ENCODE peak calls at places on chromosome 5, in four cellular contexts. O is islet precursor cell; E is NCI-H226; H is activated CD4-positive, alpha-beta T cell treated with anti-CD3 and anti-CD28 coated beads, Interleukin-2, amount 50 U/mL, for 4 hours. U is an unnamed sample.

GRCh38 chr5:33231935-33232334 is 208.8 kb upstream of the TARS1 start:
- DNase-seq in E (no peak), O (no peak), H (no peak), U (no peak)

GRCh38 chr5:141841781-141842180 is 36.4 kb downstream of the PCDH1 start:
- DNase-seq in H (no peak), E (no peak), O (no peak), U (no peak)

GRCh38 chr5:76016258-76016657 is 66.9 kb upstream of the SV2C start:
- DNase-seq in O (no peak), E (no peak), H (no peak), U (no peak)

GRCh38 chr5:133953568-133954145 is 14.8 kb downstream of the C5orf15 start:
- DNase-seq in H (no peak), O (no peak), E (no peak), U (no peak)

GRCh38 chr5:173823274-173823644 is 64.9 kb upstream of the CPEB4 start:
- DNase-seq in E (no peak), O (no peak), H (no peak), U (peak)

GRCh38 chr5:132238169-132238744 is 10.6 kb upstream of the P4HA2 start:
- DNase-seq in O (peak), E (peak), H (peak), U (peak)

GRCh38 chr5:23208959-23209431 is 298.4 kb upstream of the PRDM9 start:
- DNase-seq in E (peak), O (peak), H (no peak), U (peak)

GRCh38 chr5:179376701-179377420 is 31.6 kb upstream of the ADAMTS2 start:
- DNase-seq in E (no peak), H (no peak), O (peak), U (no peak)

GRCh38 chr5:80541392-80541791 is 28.7 kb downstream of the ANKRD34B start:
- DNase-seq in O (no peak), H (no peak), E (no peak), U (no peak)

GRCh38 chr5:59385700-59386099 is 507.8 kb downstream of the PDE4D start:
- DNase-seq in E (no peak), O (no peak), H (no peak), U (no peak)

GRCh38 chr5:132747693-132748440 is 641 bp downstream of the CCNI2 start:
- DNase-seq in H (peak), O (peak), E (no peak), U (peak)

GRCh38 chr5:119368238-119368630 is 12.4 kb downstream of the TNFAIP8 start:
- DNase-seq in E (no peak), O (no peak), H (peak), U (no peak)

GRCh38 chr5:157343842-157344790 is 78.2 kb downstream of the CYFIP2 start:
- DNase-seq in E (no peak), O (peak), H (no peak), U (no peak)

GRCh38 chr5:84362061-84362720 is 22.5 kb downstream of the EDIL3 start:
- DNase-seq in E (no peak), O (no peak), H (no peak), U (no peak)

GRCh38 chr5:176736271-176736965 is 73.9 kb upstream of the UNC5A start:
- DNase-seq in H (no peak), O (peak), E (no peak), U (no peak)

U was measured in trophoblast cell.